ENCODE peak calls at places on chromosomes 3 and 15, in six cellular contexts. One of them, this sample, is unnamed.

GRCh38 chr15:68634531-68634930 is 55.7 kb downstream of the CORO2B start:
- DNase-seq in astrocyte: no peak
- DNase-seq in ascending aorta: no peak
- DNase-seq in GM23248: no peak
- DNase-seq in CD8-positive, alpha-beta memory T cell: no peak
- DNase-seq in cardiac muscle cell: no peak
- DNase-seq in this sample: no peak

GRCh38 chr3:136093771-136094170 is 102.4 kb downstream of the MSL2 start:
- DNase-seq in astrocyte: no peak
- DNase-seq in cardiac muscle cell: no peak
- DNase-seq in ascending aorta: no peak
- DNase-seq in CD8-positive, alpha-beta memory T cell: no peak
- DNase-seq in GM23248: no peak
- DNase-seq in this sample: no peak

GRCh38 chr15:81336568-81336967 is 12.6 kb upstream of the STARD5 start:
- DNase-seq in GM23248: peak; percentile 42
- DNase-seq in astrocyte: peak; percentile 18
- DNase-seq in cardiac muscle cell: peak; percentile 64
- DNase-seq in CD8-positive, alpha-beta memory T cell: peak; percentile 45
- DNase-seq in ascending aorta: no peak
- DNase-seq in this sample: no peak

GRCh38 chr3:12994357-12994606 is 78.9 kb downstream of the IQSEC1 start:
- DNase-seq in ascending aorta: no peak
- DNase-seq in GM23248: peak; percentile 34
- DNase-seq in astrocyte: no peak
- DNase-seq in cardiac muscle cell: no peak
- DNase-seq in CD8-positive, alpha-beta memory T cell: no peak
- DNase-seq in this sample: peak; percentile 37

GRCh38 chr3:186214670-186215069 is 105.8 kb upstream of the ETV5 start:
- DNase-seq in cardiac muscle cell: no peak
- DNase-seq in GM23248: no peak
- DNase-seq in CD8-positive, alpha-beta memory T cell: no peak
- DNase-seq in astrocyte: no peak
- DNase-seq in ascending aorta: no peak
- DNase-seq in this sample: no peak

GRCh38 chr3:37536033-37536432 is 325.6 kb upstream of the CTDSPL start:
- DNase-seq in GM23248: peak; percentile 32
- DNase-seq in ascending aorta: peak; percentile 84
- DNase-seq in astrocyte: no peak
- DNase-seq in CD8-positive, alpha-beta memory T cell: no peak
- DNase-seq in cardiac muscle cell: no peak
- DNase-seq in this sample: no peak

GRCh38 chr15:100723323-100723801 is 121.0 kb downstream of the ASB7 start:
- DNase-seq in cardiac muscle cell: no peak
- DNase-seq in astrocyte: no peak
- DNase-seq in GM23248: no peak
- DNase-seq in ascending aorta: peak; percentile 38
- DNase-seq in CD8-positive, alpha-beta memory T cell: no peak
- DNase-seq in this sample: peak; percentile 66

GRCh38 chr15:22949074-22949547 is 31.1 kb downstream of the CYFIP1 start:
- DNase-seq in ascending aorta: peak; percentile 81
- DNase-seq in astrocyte: peak; percentile 49
- DNase-seq in CD8-positive, alpha-beta memory T cell: no peak
- DNase-seq in cardiac muscle cell: peak; percentile 93
- DNase-seq in GM23248: peak; percentile 86
- DNase-seq in this sample: no peak

GRCh38 chr15:71120428-71120944 is 5.2 kb downstream of the THSD4 start:
- DNase-seq in GM23248: no peak
- DNase-seq in astrocyte: no peak
- DNase-seq in CD8-positive, alpha-beta memory T cell: no peak
- DNase-seq in cardiac muscle cell: no peak
- DNase-seq in ascending aorta: no peak
- DNase-seq in this sample: no peak

GRCh38 chr15:48176957-48177356 is 1.1 kb downstream of the MYEF2 start:
- DNase-seq in CD8-positive, alpha-beta memory T cell: no peak
- DNase-seq in GM23248: no peak
- DNase-seq in cardiac muscle cell: no peak
- DNase-seq in astrocyte: no peak
- DNase-seq in ascending aorta: no peak
- DNase-seq in this sample: no peak

GRCh38 chr15:82768414-82769081 is 37.3 kb downstream of the FSD2 start:
- DNase-seq in cardiac muscle cell: no peak
- DNase-seq in GM23248: peak; percentile 39
- DNase-seq in CD8-positive, alpha-beta memory T cell: no peak
- DNase-seq in astrocyte: no peak
- DNase-seq in ascending aorta: no peak
- DNase-seq in this sample: no peak

GRCh38 chr15:29613951-29614382 is 208.3 kb downstream of the TJP1 start:
- DNase-seq in astrocyte: no peak
- DNase-seq in CD8-positive, alpha-beta memory T cell: no peak
- DNase-seq in GM23248: peak; percentile 56
- DNase-seq in ascending aorta: no peak
- DNase-seq in cardiac muscle cell: no peak
- DNase-seq in this sample: no peak

GRCh38 chr3:55201729-55202128 is 273.9 kb upstream of the LRTM1 start:
- DNase-seq in cardiac muscle cell: no peak
- DNase-seq in CD8-positive, alpha-beta memory T cell: no peak
- DNase-seq in astrocyte: no peak
- DNase-seq in ascending aorta: no peak
- DNase-seq in GM23248: no peak
- DNase-seq in this sample: no peak

GRCh38 chr3:195895900-195896360 is 12.4 kb downstream of the TNK2 start:
- DNase-seq in ascending aorta: peak; percentile 89
- DNase-seq in astrocyte: no peak
- DNase-seq in CD8-positive, alpha-beta memory T cell: peak; percentile 80
- DNase-seq in GM23248: peak; percentile 70
- DNase-seq in cardiac muscle cell: no peak
- DNase-seq in this sample: no peak

GRCh38 chr3:155418426-155418825 is 124.9 kb upstream of the STRIT1 start:
- DNase-seq in ascending aorta: no peak
- DNase-seq in GM23248: no peak
- DNase-seq in astrocyte: no peak
- DNase-seq in cardiac muscle cell: peak; percentile 3
- DNase-seq in CD8-positive, alpha-beta memory T cell: no peak
- DNase-seq in this sample: no peak

GRCh38 chr3:37989821-37990480 is 635 bp upstream of the VILL start:
- DNase-seq in astrocyte: no peak
- DNase-seq in CD8-positive, alpha-beta memory T cell: no peak
- DNase-seq in ascending aorta: no peak
- DNase-seq in GM23248: no peak
- DNase-seq in cardiac muscle cell: no peak
- DNase-seq in this sample: no peak

GRCh38 chr15:52284164-52284563 is 11.4 kb downstream of the MYO5C start:
- DNase-seq in ascending aorta: no peak
- DNase-seq in CD8-positive, alpha-beta memory T cell: no peak
- DNase-seq in cardiac muscle cell: peak; percentile 18
- DNase-seq in astrocyte: peak; percentile 46
- DNase-seq in GM23248: peak; percentile 28
- DNase-seq in this sample: no peak

GRCh38 chr15:53197426-53197839 is 407.3 kb upstream of the ONECUT1 start:
- DNase-seq in CD8-positive, alpha-beta memory T cell: no peak
- DNase-seq in GM23248: peak; percentile 75
- DNase-seq in astrocyte: peak; percentile 3
- DNase-seq in cardiac muscle cell: peak; percentile 51
- DNase-seq in ascending aorta: peak; percentile 65
- DNase-seq in this sample: peak; percentile 32

GRCh38 chr3:58073315-58074125 is 65.3 kb downstream of the FLNB start:
- DNase-seq in astrocyte: peak; percentile 71
- DNase-seq in ascending aorta: peak; percentile 61
- DNase-seq in cardiac muscle cell: peak; percentile 57
- DNase-seq in CD8-positive, alpha-beta memory T cell: no peak
- DNase-seq in GM23248: peak; percentile 33
- DNase-seq in this sample: peak; percentile 27

GRCh38 chr3:73419993-73420392 is 204.7 kb downstream of the PDZRN3 start:
- DNase-seq in GM23248: peak; percentile 69
- DNase-seq in ascending aorta: no peak
- DNase-seq in cardiac muscle cell: no peak
- DNase-seq in CD8-positive, alpha-beta memory T cell: no peak
- DNase-seq in astrocyte: no peak
- DNase-seq in this sample: no peak

GRCh38 chr3:73422556-73422955 is 202.2 kb downstream of the PDZRN3 start:
- DNase-seq in cardiac muscle cell: peak; percentile 35
- DNase-seq in GM23248: no peak
- DNase-seq in ascending aorta: no peak
- DNase-seq in CD8-positive, alpha-beta memory T cell: no peak
- DNase-seq in astrocyte: no peak
- DNase-seq in this sample: no peak

GRCh38 chr3:73427018-73427750 is 197.6 kb downstream of the PDZRN3 start:
- DNase-seq in CD8-positive, alpha-beta memory T cell: no peak
- DNase-seq in cardiac muscle cell: no peak
- DNase-seq in ascending aorta: no peak
- DNase-seq in GM23248: no peak
- DNase-seq in astrocyte: no peak
- DNase-seq in this sample: no peak

GRCh38 chr3:73419179-73419803 is 205.4 kb downstream of the PDZRN3 start:
- DNase-seq in astrocyte: peak; percentile 32
- DNase-seq in ascending aorta: no peak
- DNase-seq in cardiac muscle cell: peak; percentile 51
- DNase-seq in CD8-positive, alpha-beta memory T cell: no peak
- DNase-seq in GM23248: peak; percentile 94
- DNase-seq in this sample: no peak

DNA sequence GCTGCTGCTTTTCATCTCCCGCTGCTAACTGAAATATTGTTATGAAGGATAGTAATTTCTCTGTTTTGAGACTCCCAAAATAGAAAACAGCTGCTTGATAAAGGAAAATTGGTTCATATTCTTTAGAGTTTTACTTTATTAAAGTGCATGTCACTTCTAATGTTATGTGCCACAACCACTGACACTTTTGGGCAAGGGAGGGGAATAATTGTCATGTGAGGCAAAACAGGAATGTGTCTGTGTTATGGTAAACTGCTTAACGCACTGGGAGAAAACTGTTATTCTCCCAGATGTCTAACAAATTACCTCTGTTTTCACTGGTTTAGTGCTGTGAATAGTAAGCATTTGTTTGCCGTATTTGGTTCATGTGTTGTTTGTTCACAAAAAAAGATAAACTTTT is 201.6 kb downstream of the PDZRN3 start:
- DNase-seq in astrocyte: no peak
- DNase-seq in ascending aorta: no peak
- DNase-seq in CD8-positive, alpha-beta memory T cell: no peak
- DNase-seq in GM23248: no peak
- DNase-seq in cardiac muscle cell: no peak
- DNase-seq in this sample: no peak
- H3K4me1 ChIP-seq in astrocyte: no peaks in the 10 kb centered on the region
- H3K4me1 ChIP-seq in ascending aorta: peaks cover 37% of the 10 kb centered on the region
- H3K4me1 ChIP-seq in CD8-positive, alpha-beta memory T cell: no peaks in the 10 kb centered on the region
- H3K4me1 ChIP-seq in GM23248: peaks cover 27% of the 10 kb centered on the region
- H3K4me1 ChIP-seq in cardiac muscle cell: peaks cover 16% of the 10 kb centered on the region
- H3K4me1 ChIP-seq in this sample: peaks cover 6% of the 10 kb centered on the region

DNA sequence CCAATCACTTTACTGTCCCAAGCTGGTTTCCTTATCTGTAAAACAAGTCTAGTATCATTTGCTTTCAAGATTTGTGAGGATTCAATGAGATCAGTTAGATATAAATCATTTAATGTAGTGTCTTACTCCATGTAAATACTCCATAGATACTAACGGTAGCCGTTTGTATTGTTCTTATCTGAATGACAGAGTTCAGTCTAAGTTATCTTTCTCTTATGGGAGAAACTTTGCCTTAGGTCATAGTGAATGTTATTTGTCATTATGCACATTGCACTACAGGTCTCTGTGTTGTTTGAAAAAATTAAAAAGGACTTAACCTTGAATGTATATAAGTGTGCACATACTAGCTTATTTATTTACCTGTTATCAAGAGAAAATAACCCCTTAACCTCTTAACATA is 44.7 kb downstream of the MBNL1 start:
- DNase-seq in cardiac muscle cell: no peak
- DNase-seq in ascending aorta: no peak
- DNase-seq in GM23248: no peak
- DNase-seq in CD8-positive, alpha-beta memory T cell: no peak
- DNase-seq in astrocyte: no peak
- DNase-seq in this sample: no peak
- H3K4me1 ChIP-seq in cardiac muscle cell: no peaks in the 10 kb centered on the region
- H3K4me1 ChIP-seq in ascending aorta: peaks cover 69% of the 10 kb centered on the region
- H3K4me1 ChIP-seq in GM23248: peaks cover 61% of the 10 kb centered on the region
- H3K4me1 ChIP-seq in CD8-positive, alpha-beta memory T cell: peaks cover 82% of the 10 kb centered on the region
- H3K4me1 ChIP-seq in astrocyte: peaks cover 22% of the 10 kb centered on the region
- H3K4me1 ChIP-seq in this sample: no peaks in the 10 kb centered on the region

GRCh38 chr3:53149006-53149690 is 11.9 kb upstream of the PRKCD start:
- DNase-seq in astrocyte: no peak
- DNase-seq in CD8-positive, alpha-beta memory T cell: no peak
- DNase-seq in cardiac muscle cell: no peak
- DNase-seq in ascending aorta: no peak
- DNase-seq in GM23248: no peak
- DNase-seq in this sample: no peak

GRCh38 chr3:53150247-53151085 is 10.5 kb upstream of the PRKCD start:
- DNase-seq in cardiac muscle cell: no peak
- DNase-seq in ascending aorta: no peak
- DNase-seq in GM23248: peak; percentile 83
- DNase-seq in astrocyte: no peak
- DNase-seq in CD8-positive, alpha-beta memory T cell: no peak
- DNase-seq in this sample: no peak

GRCh38 chr3:53147903-53148400 is 13.1 kb upstream of the PRKCD start:
- DNase-seq in cardiac muscle cell: no peak
- DNase-seq in CD8-positive, alpha-beta memory T cell: no peak
- DNase-seq in ascending aorta: no peak
- DNase-seq in astrocyte: no peak
- DNase-seq in GM23248: no peak
- DNase-seq in this sample: no peak

GRCh38 chr3:53151465-53151864 is 9.5 kb upstream of the PRKCD start:
- DNase-seq in GM23248: no peak
- DNase-seq in astrocyte: no peak
- DNase-seq in CD8-positive, alpha-beta memory T cell: no peak
- DNase-seq in ascending aorta: no peak
- DNase-seq in cardiac muscle cell: no peak
- DNase-seq in this sample: no peak

DNA sequence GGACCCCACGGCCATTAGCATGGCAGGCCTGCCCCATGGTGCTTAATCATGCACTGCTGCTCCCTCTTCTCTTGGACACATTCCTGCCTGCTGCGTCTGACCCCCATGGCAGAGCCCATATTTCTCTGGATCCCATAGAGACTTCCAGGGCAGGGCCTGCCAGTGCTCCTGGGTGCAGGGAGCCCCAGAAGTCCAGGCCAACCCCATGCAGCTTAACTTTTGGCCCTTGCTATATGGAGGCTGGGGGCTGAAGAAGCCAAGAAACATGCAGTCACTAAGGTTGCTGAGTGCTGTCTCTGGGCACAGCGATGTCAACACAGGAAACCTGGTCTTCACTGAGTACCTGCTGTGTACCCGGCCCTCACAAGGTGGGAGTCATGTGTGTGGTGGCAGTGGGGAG is 11.3 kb upstream of the PRKCD start:
- DNase-seq in GM23248: no peak
- DNase-seq in astrocyte: no peak
- DNase-seq in ascending aorta: no peak
- DNase-seq in cardiac muscle cell: no peak
- DNase-seq in CD8-positive, alpha-beta memory T cell: no peak
- DNase-seq in this sample: no peak
- H3K4me1 ChIP-seq in GM23248: peaks cover 9% of the 10 kb centered on the region
- H3K4me1 ChIP-seq in astrocyte: peaks cover 7% of the 10 kb centered on the region
- H3K4me1 ChIP-seq in ascending aorta: peaks cover 4% of the 10 kb centered on the region
- H3K4me1 ChIP-seq in cardiac muscle cell: no peaks in the 10 kb centered on the region
- H3K4me1 ChIP-seq in CD8-positive, alpha-beta memory T cell: no peaks in the 10 kb centered on the region
- H3K4me1 ChIP-seq in this sample: peaks cover 50% of the 10 kb centered on the region

DNA sequence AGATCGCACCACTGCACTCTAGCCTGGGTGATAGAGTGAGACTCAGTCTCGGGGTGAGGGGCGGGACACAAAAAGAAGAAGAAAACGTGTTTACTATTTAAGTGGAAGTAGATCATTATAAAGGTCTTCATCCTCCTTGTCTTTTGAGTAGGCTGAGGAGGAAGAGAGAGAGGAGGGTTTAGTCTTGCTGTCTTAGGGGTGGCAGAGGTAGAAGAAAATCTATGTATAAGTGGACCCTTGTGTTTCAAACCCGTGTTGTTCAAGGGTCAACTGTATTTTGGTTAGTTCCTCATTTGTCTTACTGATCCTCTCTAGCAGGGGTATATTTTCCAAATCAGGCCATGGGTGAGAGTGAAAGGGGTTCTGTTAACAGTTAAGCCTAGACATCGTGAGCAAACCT is 40.1 kb downstream of the TRIM71 start:
- DNase-seq in CD8-positive, alpha-beta memory T cell: no peak
- DNase-seq in cardiac muscle cell: no peak
- DNase-seq in GM23248: no peak
- DNase-seq in ascending aorta: no peak
- DNase-seq in astrocyte: no peak
- DNase-seq in this sample: no peak
- H3K4me1 ChIP-seq in CD8-positive, alpha-beta memory T cell: no peaks in the 10 kb centered on the region
- H3K4me1 ChIP-seq in cardiac muscle cell: peaks cover 38% of the 10 kb centered on the region
- H3K4me1 ChIP-seq in GM23248: no peaks in the 10 kb centered on the region
- H3K4me1 ChIP-seq in ascending aorta: no peaks in the 10 kb centered on the region
- H3K4me1 ChIP-seq in astrocyte: no peaks in the 10 kb centered on the region
- H3K4me1 ChIP-seq in this sample: no peaks in the 10 kb centered on the region